ENCODE peak calls at places on chromosomes 16 and 17, in four cellular contexts. One of them, this sample, is unnamed.

GRCh38 chr16:64751906-64752305 is 370.0 kb downstream of the CDH11 start:
- DNase-seq in stomach: no peak
- DNase-seq in uterus: no peak
- DNase-seq in lower leg skin: no peak
- DNase-seq in this sample: no peak

GRCh38 chr16:87628940-87629339 is 26.6 kb downstream of the JPH3 start:
- DNase-seq in uterus: no peak
- DNase-seq in lower leg skin: no peak
- DNase-seq in stomach: no peak
- DNase-seq in this sample: no peak

GRCh38 chr17:61836266-61837174 is 26.8 kb downstream of the BRIP1 start:
- DNase-seq in stomach: no peak
- DNase-seq in lower leg skin: no peak
- DNase-seq in uterus: no peak
- DNase-seq in this sample: no peak

GRCh38 chr17:73058022-73058421 is 34.5 kb downstream of the SLC39A11 start:
- DNase-seq in lower leg skin: no peak
- DNase-seq in stomach: no peak
- DNase-seq in uterus: no peak
- DNase-seq in this sample: no peak

GRCh38 chr16:22183901-22184614 is 21.8 kb downstream of the SDR42E2 start:
- DNase-seq in stomach: no peak
- DNase-seq in lower leg skin: no peak
- DNase-seq in uterus: no peak
- DNase-seq in this sample: no peak

GRCh38 chr16:49634235-49635008 is 221.5 kb downstream of the ZNF423 start:
- DNase-seq in lower leg skin: peak
- DNase-seq in stomach: no peak
- DNase-seq in uterus: no peak
- DNase-seq in this sample: no peak

GRCh38 chr17:61469949-61470348 is 17.7 kb downstream of the TBX4 start:
- DNase-seq in lower leg skin: no peak
- DNase-seq in stomach: no peak
- DNase-seq in uterus: peak
- DNase-seq in this sample: no peak

GRCh38 chr17:67474081-67474661 is 97.1 kb downstream of the PITPNC1 start:
- DNase-seq in stomach: no peak
- DNase-seq in lower leg skin: peak
- DNase-seq in uterus: peak
- DNase-seq in this sample: no peak

GRCh38 chr16:84502581-84502980 is 1.9 kb downstream of the MEAK7 start:
- DNase-seq in stomach: no peak
- DNase-seq in uterus: no peak
- DNase-seq in lower leg skin: no peak
- DNase-seq in this sample: no peak

GRCh38 chr16:84827131-84827574 is 7.4 kb downstream of the CRISPLD2 start:
- DNase-seq in stomach: no peak
- DNase-seq in lower leg skin: no peak
- DNase-seq in uterus: peak
- DNase-seq in this sample: no peak

GRCh38 chr17:76124582-76125390 is 16.3 kb downstream of the FOXJ1 start:
- DNase-seq in lower leg skin: no peak
- DNase-seq in uterus: no peak
- DNase-seq in stomach: no peak
- DNase-seq in this sample: no peak

GRCh38 chr16:69417537-69418199 is 6.8 kb upstream of the CYB5B start:
- DNase-seq in lower leg skin: no peak
- DNase-seq in uterus: no peak
- DNase-seq in stomach: no peak
- DNase-seq in this sample: no peak

GRCh38 chr17:63113167-63113566 is 147.1 kb downstream of the TANC2 start:
- DNase-seq in lower leg skin: no peak
- DNase-seq in stomach: no peak
- DNase-seq in uterus: no peak
- DNase-seq in this sample: no peak

GRCh38 chr16:55437627-55438026 is 41.4 kb upstream of the MMP2 start:
- DNase-seq in uterus: no peak
- DNase-seq in stomach: no peak
- DNase-seq in lower leg skin: no peak
- DNase-seq in this sample: no peak

GRCh38 chr16:27428035-27428785 is 26.2 kb downstream of the IL21R start:
- DNase-seq in stomach: no peak
- DNase-seq in uterus: no peak
- DNase-seq in lower leg skin: peak
- DNase-seq in this sample: no peak

GRCh38 chr16:50040028-50040427 is 15.0 kb downstream of the CNEP1R1 start:
- DNase-seq in lower leg skin: no peak
- DNase-seq in stomach: no peak
- DNase-seq in uterus: no peak
- DNase-seq in this sample: no peak

GRCh38 chr16:84049403-84050060 is 6.9 kb upstream of the SLC38A8 start:
- DNase-seq in lower leg skin: no peak
- DNase-seq in stomach: no peak
- DNase-seq in uterus: no peak
- DNase-seq in this sample: no peak

GRCh38 chr16:19774024-19774423 is 56.0 kb downstream of the IQCK start:
- DNase-seq in stomach: no peak
- DNase-seq in uterus: no peak
- DNase-seq in lower leg skin: no peak
- DNase-seq in this sample: no peak

GRCh38 chr17:73987395-73987794 is 216.1 kb upstream of the RPL38 start:
- DNase-seq in stomach: no peak
- DNase-seq in uterus: no peak
- DNase-seq in lower leg skin: no peak
- DNase-seq in this sample: no peak

GRCh38 chr16:6274366-6274765 is 1058.3 kb upstream of the RBFOX1 start:
- DNase-seq in stomach: no peak
- DNase-seq in uterus: no peak
- DNase-seq in lower leg skin: no peak
- DNase-seq in this sample: no peak

GRCh38 chr16:28193530-28194423 is 18.0 kb downstream of the XPO6 start:
- DNase-seq in uterus: no peak
- DNase-seq in stomach: no peak
- DNase-seq in lower leg skin: no peak
- DNase-seq in this sample: peak

GRCh38 chr16:47848481-47849109 is 307.2 kb downstream of the ABCC12 start:
- DNase-seq in lower leg skin: no peak
- DNase-seq in uterus: no peak
- DNase-seq in stomach: no peak
- DNase-seq in this sample: no peak

GRCh38 chr17:48790607-48791127 is 26.4 kb downstream of the TTLL6 start:
- DNase-seq in uterus: no peak
- DNase-seq in lower leg skin: no peak
- DNase-seq in stomach: no peak
- DNase-seq in this sample: no peak

GRCh38 chr17:44830359-44831269 is 527 bp upstream of the GJC1 start:
- DNase-seq in lower leg skin: no peak
- DNase-seq in uterus: peak
- DNase-seq in stomach: no peak
- DNase-seq in this sample: no peak

GRCh38 chr16:79600636-79601091 is at the start of gene MAF:
- DNase-seq in uterus: peak
- DNase-seq in stomach: peak
- DNase-seq in lower leg skin: peak
- DNase-seq in this sample: no peak
- TF ChIP-seq POLR2A in uterus: peak
- TF ChIP-seq POLR2A in stomach: peak
- TF ChIP-seq POLR2A in lower leg skin: no peak
- TF ChIP-seq POLR2A in this sample: no peak

GRCh38 chr16:30874821-30875717 is 18.8 kb downstream of the BCL7C start:
- DNase-seq in lower leg skin: peak
- DNase-seq in stomach: peak
- DNase-seq in uterus: peak
- DNase-seq in this sample: peak
- TF ChIP-seq POLR2A in lower leg skin: no peak
- TF ChIP-seq POLR2A in stomach: peak
- TF ChIP-seq POLR2A in uterus: peak
- TF ChIP-seq POLR2A in this sample: peak

GRCh38 chr17:1649116-1649843 is 386 bp downstream of the RILP start:
- DNase-seq in uterus: peak
- DNase-seq in stomach: peak
- DNase-seq in lower leg skin: peak
- DNase-seq in this sample: peak
- TF ChIP-seq POLR2A in uterus: peak
- TF ChIP-seq POLR2A in stomach: no peak
- TF ChIP-seq POLR2A in lower leg skin: no peak
- TF ChIP-seq POLR2A in this sample: peak

GRCh38 chr17:50151041-50151936 is 812 bp upstream of the PPP1R9B start:
- DNase-seq in lower leg skin: peak
- DNase-seq in uterus: peak
- DNase-seq in stomach: peak
- DNase-seq in this sample: peak

GRCh38 chr17:50153650-50154575 is 3.4 kb upstream of the PPP1R9B start:
- DNase-seq in stomach: peak
- DNase-seq in uterus: peak
- DNase-seq in lower leg skin: no peak
- DNase-seq in this sample: no peak

GRCh38 chr17:50152736-50153135 is 2.3 kb upstream of the PPP1R9B start:
- DNase-seq in stomach: no peak
- DNase-seq in lower leg skin: no peak
- DNase-seq in uterus: no peak
- DNase-seq in this sample: no peak

GRCh38 chr17:50150354-50151040 is at the start of gene PPP1R9B:
- DNase-seq in lower leg skin: no peak
- DNase-seq in uterus: peak
- DNase-seq in stomach: no peak
- DNase-seq in this sample: no peak

DNA sequence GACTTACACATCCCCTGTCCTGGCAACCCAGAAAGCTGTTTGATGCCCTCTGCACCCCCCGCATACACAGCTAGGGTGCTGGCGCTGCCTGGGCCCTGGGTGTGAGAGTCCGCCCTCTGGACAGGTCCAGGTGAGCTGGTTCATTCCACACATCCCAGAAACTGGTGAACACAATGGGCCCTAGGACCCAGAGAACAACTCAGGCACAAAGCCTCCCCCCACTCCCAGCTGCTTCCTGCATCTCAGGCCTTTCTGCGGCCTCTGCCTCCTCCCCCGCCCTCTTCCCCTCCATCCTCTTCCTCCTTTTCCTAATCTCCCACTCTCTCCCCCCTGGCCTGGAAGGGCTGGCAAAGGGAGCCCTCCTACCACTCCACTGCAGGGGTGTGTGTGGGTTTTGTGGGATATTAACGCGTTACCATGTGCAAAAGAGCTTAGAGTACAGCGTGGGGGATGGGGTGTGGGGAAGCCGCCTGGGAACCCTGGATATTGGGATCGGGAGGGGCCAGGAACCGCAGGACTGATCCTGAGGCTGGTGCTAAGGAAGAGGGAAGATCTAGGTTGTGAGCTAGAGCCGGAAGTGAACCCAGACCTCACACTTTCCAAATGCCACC is 1.6 kb upstream of the PPP1R9B start:
- DNase-seq in uterus: peak
- DNase-seq in lower leg skin: peak
- DNase-seq in stomach: peak
- DNase-seq in this sample: peak
- TF ChIP-seq POLR2A in uterus: no peak
- TF ChIP-seq POLR2A in lower leg skin: no peak
- TF ChIP-seq POLR2A in stomach: no peak
- TF ChIP-seq POLR2A in this sample: no peak

DNA sequence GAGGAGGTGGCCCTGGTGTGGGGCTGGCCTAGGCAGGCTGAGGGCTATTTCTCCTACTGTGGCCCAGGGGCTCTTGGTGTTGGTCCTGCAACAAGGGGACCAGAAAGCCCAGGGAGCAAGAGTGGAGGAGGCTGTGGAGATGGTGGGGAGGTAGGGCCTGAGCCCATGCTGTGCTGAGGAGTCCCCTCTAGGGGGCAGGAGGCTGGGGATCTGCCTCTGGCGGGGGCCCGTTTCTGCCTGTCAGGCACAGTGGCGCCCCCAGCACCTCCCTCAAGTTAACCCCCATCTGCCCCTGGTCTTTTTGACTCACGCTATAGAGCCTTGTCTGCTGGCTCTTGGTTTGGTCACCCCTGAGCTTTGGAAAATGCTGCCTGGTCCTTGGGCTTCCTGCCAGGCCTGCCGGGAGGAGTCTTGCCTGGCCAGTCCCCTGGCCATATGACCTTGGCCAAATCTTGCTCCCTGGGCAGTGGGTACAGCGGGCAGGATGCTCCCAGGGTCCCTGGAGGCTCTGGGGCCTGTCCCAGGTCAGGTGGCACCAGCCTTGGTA is 5.9 kb downstream of the BAIAP2 start:
- DNase-seq in uterus: no peak
- DNase-seq in lower leg skin: no peak
- DNase-seq in stomach: no peak
- DNase-seq in this sample: peak
- TF ChIP-seq POLR2A in uterus: no peak
- TF ChIP-seq POLR2A in lower leg skin: no peak
- TF ChIP-seq POLR2A in stomach: no peak
- TF ChIP-seq POLR2A in this sample: peak

GRCh38 chr17:78289802-78290363 is 58.5 kb downstream of the TMEM235 start:
- DNase-seq in uterus: peak
- DNase-seq in stomach: peak
- DNase-seq in lower leg skin: peak
- DNase-seq in this sample: peak
- TF ChIP-seq POLR2A in uterus: no peak
- TF ChIP-seq POLR2A in stomach: no peak
- TF ChIP-seq POLR2A in lower leg skin: no peak
- TF ChIP-seq POLR2A in this sample: no peak

GRCh38 chr16:68286153-68287074 is 22.1 kb downstream of the SLC7A6 start:
- DNase-seq in uterus: no peak
- DNase-seq in stomach: no peak
- DNase-seq in lower leg skin: no peak
- DNase-seq in this sample: no peak
- TF ChIP-seq POLR2A in uterus: no peak
- TF ChIP-seq POLR2A in stomach: no peak
- TF ChIP-seq POLR2A in lower leg skin: no peak
- TF ChIP-seq POLR2A in this sample: no peak